ENCODE peak calls at places on chromosomes 6 and 20, in four cellular contexts. M is K562, G is HepG2, T is GM12878. J is an unnamed sample.

GRCh38 chr20:3828798-3829197 is 8.5 kb downstream of the AP5S1 start:
- DNase-seq in T (no peak), M (no peak), G (no peak), J (no peak)

GRCh38 chr6:43702147-43702521 is 14.5 kb upstream of the MRPS18A start:
- DNase-seq in G (no peak), T (no peak), M (no peak), J (no peak)

GRCh38 chr20:3472105-3472504 is 1.3 kb downstream of the ATRN start:
- DNase-seq in M (no peak), T (no peak), G (peak; percentile 41), J (no peak)

GRCh38 chr6:17031961-17032360 is 69.9 kb upstream of the STMND1 start:
- DNase-seq in M (no peak), T (no peak), G (no peak), J (no peak)

GRCh38 chr6:32369678-32370077 is 2.0 kb downstream of the TSBP1 start:
- DNase-seq in G (no peak), T (no peak), M (no peak), J (no peak)

GRCh38 chr20:46303176-46303956 is 4.9 kb downstream of the CDH22 start:
- DNase-seq in M (no peak), G (no peak), T (no peak), J (no peak)

GRCh38 chr6:11033825-11034224 is 10.3 kb downstream of the ELOVL2 start:
- DNase-seq in M (no peak), T (no peak), G (no peak), J (no peak)

GRCh38 chr20:64113796-64114355 is 6.5 kb upstream of the NPBWR2 start:
- DNase-seq in M (no peak), T (no peak), G (no peak), J (no peak)

GRCh38 chr6:934686-935085 is 241.7 kb upstream of the EXOC2 start:
- DNase-seq in G (no peak), M (no peak), T (no peak), J (no peak)

GRCh38 chr6:88492824-88493223 is 326.7 kb upstream of the CNR1 start:
- DNase-seq in T (no peak), G (peak; percentile 18), M (peak; percentile 32), J (no peak)

GRCh38 chr6:34986845-34987246 is 97.8 kb downstream of the ANKS1A start:
- DNase-seq in G (peak; percentile 71), T (no peak), M (peak; percentile 80), J (peak; percentile 67)

GRCh38 chr6:124541601-124542000 is 420.6 kb upstream of the RNF217 start:
- DNase-seq in M (no peak), G (no peak), T (no peak), J (no peak)

GRCh38 chr6:44667226-44667625 is 279.7 kb downstream of the CDC5L start:
- DNase-seq in G (peak; percentile 20), T (no peak), M (no peak), J (peak; percentile 36)

GRCh38 chr6:683742-684440 is 9.0 kb downstream of the EXOC2 start:
- DNase-seq in T (no peak), M (peak; percentile 77), G (no peak), J (peak; percentile 76)

GRCh38 chr20:43863821-43864544 is 50.7 kb upstream of the TOX2 start:
- DNase-seq in M (no peak), G (no peak), T (no peak), J (no peak)

GRCh38 chr6:156391977-156392376 is 385.2 kb upstream of the ARID1B start:
- DNase-seq in T (no peak), G (no peak), M (no peak), J (no peak)

GRCh38 chr20:2692036-2692885 is at the start of gene EBF4:
- DNase-seq in M (peak; percentile 90), G (no peak), T (no peak), J (peak; percentile 49)

GRCh38 chr20:62876826-62877728 is 15.5 kb upstream of the TCFL5 start:
- DNase-seq in G (no peak), M (no peak), T (no peak), J (peak; percentile 51)

GRCh38 chr6:31826793-31827285 is 699 bp upstream of the HSPA1B start:
- DNase-seq in T (no peak), G (no peak), M (peak; percentile 77), J (peak; percentile 62)

GRCh38 chr20:7094438-7094997 is 327.0 kb downstream of the BMP2 start:
- DNase-seq in T (no peak), M (peak; percentile 36), G (peak; percentile 43), J (peak; percentile 64)

GRCh38 chr6:30263734-30264133 is 50.5 kb upstream of the TRIM26 start:
- DNase-seq in T (no peak), G (no peak), M (no peak), J (no peak)

GRCh38 chr6:150380256-150380655 is 11.4 kb downstream of the IYD start:
- DNase-seq in T (no peak), M (no peak), G (no peak), J (no peak)

GRCh38 chr20:58092871-58093270 is 135.6 kb downstream of the ANKRD60 start:
- DNase-seq in M (no peak), G (no peak), T (no peak), J (no peak)

GRCh38 chr6:91911945-91912344 is 1325.1 kb upstream of the MAP3K7 start:
- DNase-seq in M (no peak), G (no peak), T (no peak), J (no peak)

GRCh38 chr6:37512400-37512958 is 12.8 kb upstream of the CCDC167 start:
- DNase-seq in G (no peak), T (no peak), M (no peak), J (peak; percentile 40)

GRCh38 chr20:52150440-52151258 is 40.9 kb downstream of the ZFP64 start:
- DNase-seq in G (peak; percentile 58), T (peak; percentile 24), M (peak; percentile 39), J (no peak)

GRCh38 chr20:45489083-45489531 is 19.6 kb downstream of the WFDC2 start:
- DNase-seq in T (no peak), M (no peak), G (no peak), J (no peak)

GRCh38 chr6:167735498-167736201 is 91.1 kb upstream of the AFDN start:
- DNase-seq in T (no peak), M (no peak), G (peak; percentile 41), J (no peak)

GRCh38 chr6:147614501-147614900 is 106.0 kb downstream of the SAMD5 start:
- DNase-seq in M (no peak), G (no peak), T (no peak), J (no peak)

GRCh38 chr6:85006362-85006761 is 242.0 kb upstream of the TBX18 start:
- DNase-seq in M (no peak), G (no peak), T (no peak), J (no peak)

DNA sequence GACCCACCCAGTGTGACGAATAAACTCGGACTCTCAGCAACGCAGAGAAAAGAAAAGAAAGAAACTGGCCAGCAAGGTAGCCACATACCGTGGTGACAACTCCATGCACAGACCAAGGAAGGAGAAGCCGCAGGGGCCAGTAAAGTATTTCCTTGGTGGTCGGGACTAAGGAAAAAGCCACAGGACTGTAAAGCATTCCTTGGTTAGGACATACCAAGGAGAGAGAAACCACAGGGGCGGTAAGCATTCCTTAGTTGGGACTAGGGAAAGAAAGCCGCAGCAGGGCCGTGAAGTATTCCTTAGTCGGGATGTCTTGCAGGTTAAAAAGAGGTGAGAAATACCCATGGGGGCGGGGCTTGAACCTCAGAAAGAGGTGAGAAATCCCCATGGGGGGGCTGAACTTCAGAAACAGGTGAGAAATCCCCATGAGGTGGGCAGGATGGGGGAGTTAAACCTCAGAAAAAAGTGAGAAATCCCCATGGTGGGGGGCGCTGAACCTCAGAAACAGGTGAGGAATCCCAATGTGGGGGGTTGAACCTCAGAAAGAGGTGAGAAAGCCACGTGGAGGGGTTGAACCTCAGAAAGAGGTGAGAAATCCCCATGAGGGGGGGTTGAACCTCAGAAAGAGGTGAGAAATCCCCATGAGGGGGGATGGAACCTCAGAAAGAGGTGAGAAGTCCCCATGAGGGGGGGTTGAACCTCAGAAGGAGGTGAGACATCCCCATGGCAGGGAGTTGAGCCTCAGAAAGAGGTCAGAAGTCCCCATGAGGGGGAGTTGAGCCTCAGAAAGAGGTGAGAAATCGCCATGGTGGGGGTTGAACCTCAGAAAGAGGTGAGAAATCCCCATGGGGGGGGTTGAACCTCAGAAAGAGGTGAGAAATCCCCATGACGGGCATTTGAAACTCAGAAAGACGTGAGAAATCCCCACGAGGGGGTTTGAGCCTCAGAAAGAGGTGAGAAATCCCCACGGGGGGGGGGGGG is 14.0 kb upstream of the GOPC start:
- DNase-seq in T (no peak), M (no peak), G (no peak), J (peak; percentile 50)
- TF ChIP-seq ATF3 in T (no peak), M (no peak), G (no peak), J (no peak)

DNA sequence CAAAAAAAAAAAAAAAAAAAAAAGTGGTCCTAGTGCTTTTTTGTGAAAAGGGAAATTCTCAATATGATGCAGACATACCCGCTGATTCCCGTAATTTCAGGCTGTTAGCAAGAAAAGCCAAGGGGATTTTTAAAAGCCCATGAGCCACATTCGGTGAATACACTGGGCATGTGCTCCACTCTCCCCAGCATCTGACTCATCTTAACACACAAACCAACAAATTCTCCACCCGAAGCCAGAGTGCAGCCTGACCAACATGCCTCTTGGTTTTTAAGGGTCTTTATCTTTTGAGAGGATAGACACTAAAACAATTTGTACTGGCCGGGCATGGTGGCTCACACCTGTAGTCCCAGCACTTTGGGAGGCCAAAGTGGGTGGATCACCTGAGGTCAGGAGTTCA is 45.5 kb upstream of the CD83 start:
- DNase-seq in G (no peak), M (no peak), T (no peak), J (no peak)
- TF ChIP-seq CREM in G (no peak), M (no peak), T (no peak), J (no peak)

GRCh38 chr20:39176457-39176856 is 214.3 kb downstream of the DHX35 start:
- DNase-seq in T (no peak), M (no peak), G (no peak), J (no peak)
- TF ChIP-seq ATF3 in T (no peak), M (no peak), G (no peak), J (no peak)

GRCh38 chr6:158284340-158285210 is 27.7 kb upstream of the TULP4 start:
- DNase-seq in M (no peak), T (no peak), G (no peak), J (no peak)

GRCh38 chr6:158283304-158284005 is 28.8 kb upstream of the TULP4 start:
- DNase-seq in G (no peak), M (no peak), T (no peak), J (peak; percentile 25)

GRCh38 chr6:158285321-158285960 is 26.8 kb upstream of the TULP4 start:
- DNase-seq in G (no peak), T (no peak), M (no peak), J (no peak)

GRCh38 chr6:158287047-158287446 is 25.2 kb upstream of the TULP4 start:
- DNase-seq in G (no peak), M (no peak), T (no peak), J (no peak)

DNA sequence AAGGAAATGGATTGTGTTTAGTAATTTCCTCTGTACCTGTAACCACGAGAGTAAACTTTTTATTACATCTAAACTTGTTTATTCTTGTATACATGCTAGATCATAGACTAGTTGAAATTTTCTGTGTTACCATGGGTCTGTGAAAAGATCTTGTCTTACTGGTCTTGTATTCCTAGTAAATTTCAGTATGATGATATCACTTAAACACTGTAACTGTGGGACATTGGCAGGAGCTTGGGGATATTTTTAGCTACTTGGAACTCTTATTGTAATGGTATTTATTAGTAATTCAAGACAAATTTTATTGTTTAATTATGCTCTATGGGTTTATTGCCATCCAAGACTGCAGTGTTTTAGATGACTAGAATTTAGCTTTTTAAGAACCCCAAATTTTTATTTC is 25.9 kb upstream of the TULP4 start:
- DNase-seq in G (no peak), T (no peak), M (no peak), J (no peak)
- TF ChIP-seq CREM in G (no peak), T (no peak), M (no peak), J (no peak)

J was measured in WTC11.